ENCODE peak calls at places on chromosomes 1 and 21, in five cellular contexts. V is iPS DF 6.9; O is OCI-LY7; Z is AG10803; D is CD4-positive, CD25-positive, alpha-beta regulatory T cell. R is an unnamed sample.

GRCh38 chr1:26096471-26096870 is 15.2 kb upstream of the PDIK1L start:
- DNase-seq in D (no peak), Z (no peak), V (no peak), O (no peak), R (no peak)

GRCh38 chr1:184615301-184615700 is 139.4 kb downstream of the EDEM3 start:
- DNase-seq in O (no peak), V (no peak), D (no peak), Z (no peak), R (peak)

GRCh38 chr1:3178279-3178678 is 109.3 kb downstream of the PRDM16 start:
- DNase-seq in V (no peak), D (no peak), Z (no peak), O (no peak), R (no peak)

GRCh38 chr1:172698224-172698623 is 39.3 kb downstream of the FASLG start:
- DNase-seq in Z (no peak), D (peak), V (no peak), O (no peak), R (no peak)

GRCh38 chr1:182602945-182603645 is 1.1 kb downstream of the RGS16 start:
- DNase-seq in Z (peak), D (peak), O (peak), V (no peak), R (no peak)

GRCh38 chr1:76944942-76945341 is 77.7 kb downstream of the ST6GALNAC5 start:
- DNase-seq in V (no peak), O (no peak), D (no peak), Z (no peak), R (no peak)

GRCh38 chr1:214808845-214809460 is 206.0 kb downstream of the CENPF start:
- DNase-seq in D (no peak), Z (peak), V (no peak), O (no peak), R (peak)

GRCh38 chr1:48028218-48028804 is 31.1 kb upstream of the TRABD2B start:
- DNase-seq in V (no peak), D (no peak), Z (no peak), O (no peak), R (no peak)

GRCh38 chr1:207993477-207994445 is 82.8 kb upstream of the CD34 start:
- DNase-seq in V (peak), D (peak), Z (no peak), O (peak), R (peak)

GRCh38 chr21:46486481-46487000 is 27.9 kb downstream of the DIP2A start:
- DNase-seq in Z (peak), D (no peak), O (no peak), V (no peak), R (no peak)

GRCh38 chr1:6367381-6368007 is 26.1 kb downstream of the ACOT7 start:
- DNase-seq in Z (no peak), V (no peak), D (no peak), O (no peak), R (no peak)

GRCh38 chr1:94055459-94056122 is 65.4 kb downstream of the ABCA4 start:
- DNase-seq in Z (peak), V (no peak), O (no peak), D (no peak), R (no peak)

GRCh38 chr1:59243544-59243943 is 53.4 kb upstream of the FGGY start:
- DNase-seq in O (no peak), Z (no peak), D (no peak), V (no peak), R (no peak)

GRCh38 chr1:204286841-204287387 is 72.8 kb downstream of the PLEKHA6 start:
- DNase-seq in Z (no peak), V (no peak), O (peak), D (peak), R (peak)

GRCh38 chr1:148353461-148354283 is 129.4 kb downstream of the PPIAL4G start:
- DNase-seq in V (peak), O (no peak), D (no peak), Z (peak), R (peak)

GRCh38 chr21:36330904-36331303 is 10.9 kb downstream of the MORC3 start:
- DNase-seq in Z (peak), V (no peak), D (peak), O (peak), R (peak)

GRCh38 chr1:12372180-12372579 is 142.3 kb downstream of the VPS13D start:
- DNase-seq in O (no peak), D (no peak), Z (no peak), V (no peak), R (no peak)

GRCh38 chr1:65020774-65021173 is 54.4 kb upstream of the JAK1 start:
- DNase-seq in V (no peak), D (no peak), O (no peak), Z (no peak), R (peak)

GRCh38 chr1:203037509-203038190 is 11.4 kb downstream of the PPFIA4 start:
- DNase-seq in Z (no peak), V (no peak), D (no peak), O (no peak), R (no peak)

GRCh38 chr1:17653728-17654351 is 101.3 kb upstream of the ACTL8 start:
- DNase-seq in Z (peak), O (peak), D (no peak), V (no peak), R (peak)

GRCh38 chr1:12053752-12054548 is 9.2 kb upstream of the TNFRSF8 start:
- DNase-seq in Z (no peak), O (no peak), D (no peak), V (no peak), R (no peak)

GRCh38 chr1:146049436-146049835 is 27.9 kb upstream of the HJV start:
- DNase-seq in D (no peak), V (no peak), Z (no peak), O (no peak), R (no peak)

GRCh38 chr1:98336472-98337118 is 324.9 kb upstream of the SNX7 start:
- DNase-seq in D (no peak), V (no peak), Z (no peak), O (no peak), R (no peak)

GRCh38 chr1:2982615-2983318 is 38.5 kb upstream of the ACTRT2 start:
- DNase-seq in O (no peak), V (no peak), Z (no peak), D (no peak), R (no peak)

GRCh38 chr1:12460911-12461621 is 156.9 kb downstream of the DHRS3 start:
- DNase-seq in V (no peak), O (no peak), D (no peak), Z (peak), R (no peak)

GRCh38 chr1:116697892-116698595 is 30.5 kb upstream of the IGSF3 start:
- DNase-seq in Z (no peak), O (no peak), V (no peak), D (no peak), R (no peak)

GRCh38 chr21:45406801-45407628 is 2.0 kb downstream of the COL18A1 start:
- DNase-seq in V (peak), O (peak), Z (no peak), D (no peak), R (no peak)

GRCh38 chr1:59714219-59714618 is 100.5 kb upstream of the HOOK1 start:
- DNase-seq in Z (no peak), V (no peak), D (no peak), O (no peak), R (no peak)

GRCh38 chr1:241157435-241157834 is 199.6 kb downstream of the RGS7 start:
- DNase-seq in O (no peak), D (no peak), V (no peak), Z (no peak), R (no peak)

GRCh38 chr1:220806408-220806807 is 19.7 kb downstream of the MTARC1 start:
- DNase-seq in Z (no peak), O (no peak), V (no peak), D (no peak), R (no peak)

GRCh38 chr1:220807726-220808125 is 21.0 kb downstream of the MTARC1 start:
- DNase-seq in V (no peak), Z (no peak), O (no peak), D (no peak), R (no peak)

GRCh38 chr1:220800262-220800661 is 13.5 kb downstream of the MTARC1 start:
- DNase-seq in V (no peak), O (no peak), D (no peak), Z (no peak), R (no peak)

GRCh38 chr1:220804202-220804586 is 17.5 kb downstream of the MTARC1 start:
- DNase-seq in D (no peak), Z (no peak), V (no peak), O (no peak), R (no peak)

DNA sequence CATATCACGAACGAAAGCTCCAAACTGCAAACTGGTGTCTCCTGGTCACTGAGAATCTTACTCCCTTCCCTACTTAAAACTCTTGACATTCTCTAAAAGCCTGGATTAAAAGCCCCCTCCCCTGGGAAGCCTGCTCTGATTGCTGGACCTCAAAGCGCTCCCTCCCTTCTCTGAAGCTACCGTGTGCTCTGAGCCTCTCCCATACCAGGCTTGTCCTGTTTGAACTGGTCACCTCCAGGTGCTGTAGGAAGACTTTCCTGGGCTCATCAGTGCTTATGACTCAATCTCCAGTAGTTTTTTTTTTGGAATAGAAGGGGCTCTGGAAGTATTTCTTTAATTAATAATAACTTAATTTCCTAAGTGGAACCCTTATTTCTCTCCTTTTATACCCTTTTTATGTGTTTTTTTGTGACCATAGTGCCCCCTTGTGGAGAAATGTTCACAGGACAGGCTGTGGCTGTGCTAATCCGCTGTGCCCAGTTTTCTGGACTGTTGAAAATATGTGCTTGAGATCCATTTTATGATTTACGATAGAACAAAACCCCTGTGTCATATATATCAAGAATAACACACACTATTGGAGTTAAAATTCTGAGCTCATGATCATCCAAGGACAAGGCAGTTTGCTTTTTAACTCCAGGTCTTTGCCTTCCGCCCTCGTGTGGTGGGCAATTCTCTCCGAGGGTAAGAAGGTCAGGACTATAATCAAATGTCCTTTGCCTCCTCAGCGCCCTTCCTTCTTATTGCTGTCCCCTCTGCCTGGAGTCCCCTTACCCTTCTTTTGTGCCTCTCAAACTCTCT is 16.9 kb downstream of the MTARC1 start:
- DNase-seq in Z (peak), O (peak), V (no peak), D (peak), R (peak)
- H3K4me3 ChIP-seq in Z (no peak), O (no peak), V (no peak), D (no peak), R (no peak)

GRCh38 chr21:34636961-34637360 is 22.0 kb upstream of the RCAN1 start:
- DNase-seq in V (no peak), D (no peak), O (no peak), Z (no peak), R (no peak)
- H3K4me3 ChIP-seq in V (no peak), D (no peak), O (no peak), Z (no peak), R (no peak)

GRCh38 chr1:223702735-223703667 is 9.3 kb upstream of the CAPN2 start:
- DNase-seq in V (no peak), Z (peak), O (no peak), D (no peak), R (no peak)
- H3K4me3 ChIP-seq in V (no peak), Z (peak), O (no peak), D (no peak), R (no peak)

DNA sequence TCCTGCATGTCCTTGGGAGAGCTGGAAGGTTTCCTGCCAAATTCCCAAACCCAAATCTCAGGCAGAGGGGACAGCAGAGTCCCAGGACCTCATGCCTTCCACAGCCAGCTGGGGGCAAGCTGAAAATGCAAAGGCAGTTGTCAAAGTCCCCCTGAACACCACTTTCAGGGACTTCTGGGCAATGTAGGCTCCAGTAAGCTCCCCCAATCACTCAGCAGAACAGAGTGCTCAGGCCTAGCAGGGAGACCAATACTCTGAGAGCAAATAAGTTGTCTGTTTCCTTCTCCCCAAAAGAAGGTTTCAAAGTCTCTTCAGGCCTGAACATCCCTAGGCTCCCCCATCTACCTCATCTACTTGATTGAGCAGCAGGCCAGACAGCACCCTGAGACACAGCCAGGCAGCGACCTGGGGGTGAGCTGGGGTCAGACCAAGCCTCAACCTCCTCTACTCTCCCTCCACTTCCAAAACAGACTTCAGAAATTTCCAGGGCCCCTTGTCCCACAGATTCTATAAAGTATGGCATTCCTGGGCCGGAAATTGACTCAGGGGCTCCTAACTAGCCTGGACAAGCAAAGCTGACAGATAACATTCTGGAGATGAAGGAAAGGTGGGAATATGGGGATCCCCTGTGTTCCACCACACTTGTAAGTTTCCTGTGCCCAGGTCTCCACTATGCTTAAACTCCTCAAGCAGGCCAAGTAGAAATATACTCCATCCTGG is 1.9 kb downstream of the SLC9A1 start:
- DNase-seq in Z (no peak), V (no peak), D (no peak), O (no peak), R (no peak)
- H3K4me3 ChIP-seq in Z (peak), V (no peak), D (peak), O (peak), R (peak)

DNA sequence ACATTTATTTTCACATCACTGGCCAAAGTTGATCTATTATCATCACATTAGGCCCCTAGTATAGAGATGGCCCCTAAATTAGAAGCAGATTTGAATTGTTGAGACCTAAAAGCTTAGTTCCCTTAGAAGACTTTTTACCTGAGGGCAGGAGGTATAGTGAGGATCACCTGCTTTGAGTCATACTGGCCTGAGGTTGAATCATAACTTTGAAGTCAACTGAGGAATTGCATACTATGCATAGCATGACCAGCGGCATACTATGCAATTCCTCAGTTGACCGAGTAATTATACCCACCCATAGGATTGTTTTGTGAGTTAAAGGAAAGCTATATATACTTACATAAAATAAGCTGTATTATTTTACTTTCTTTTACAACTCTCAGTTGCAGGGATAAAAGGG is 50.3 kb upstream of the DPH5 start:
- DNase-seq in D (no peak), Z (no peak), V (no peak), O (no peak), R (no peak)
- H3K4me3 ChIP-seq in D (no peak), Z (no peak), V (no peak), O (no peak), R (no peak)

DNA sequence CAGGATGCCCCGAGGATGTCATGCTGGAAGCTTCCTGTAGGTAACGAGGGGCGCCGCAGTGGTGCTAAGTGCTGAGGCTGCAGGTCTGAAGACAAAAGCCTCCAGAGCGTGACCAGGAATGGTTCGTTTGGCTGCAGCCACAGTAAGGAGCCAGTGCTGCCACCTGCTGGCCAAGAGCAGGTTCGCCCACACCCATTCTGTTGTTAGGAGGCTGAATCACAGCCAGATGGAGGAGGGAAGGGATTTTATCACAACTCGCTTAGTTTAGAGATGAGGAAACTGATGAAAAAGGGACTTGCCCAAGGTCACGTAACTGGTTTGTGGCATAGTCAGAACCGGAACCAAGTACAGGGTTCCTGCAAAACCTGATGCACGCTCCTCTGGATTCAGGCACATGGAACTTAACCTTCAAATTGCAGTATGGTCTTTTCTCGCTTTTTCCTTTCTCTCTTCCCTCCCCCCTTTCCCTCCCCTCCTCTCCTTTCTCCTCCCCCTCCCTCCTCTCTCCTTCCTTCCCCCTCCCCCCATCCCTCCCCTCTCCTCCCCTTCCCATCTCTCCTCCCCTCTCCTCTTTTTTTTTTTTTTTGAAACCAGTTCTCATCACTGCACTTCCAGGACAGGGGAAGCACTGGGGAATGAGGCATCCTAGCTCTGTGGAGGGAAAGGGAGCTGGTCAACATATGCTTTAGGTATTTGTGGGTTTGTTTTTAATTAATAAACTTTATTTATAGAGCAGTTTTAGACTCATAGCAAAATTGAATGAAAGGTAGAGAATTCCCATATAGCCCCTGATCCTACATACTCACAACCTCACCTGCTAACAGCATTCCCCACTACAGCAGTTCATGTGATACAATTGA is 81.8 kb downstream of the MPZL1 start:
- DNase-seq in D (peak), Z (peak), V (peak), O (peak), R (peak)
- H3K4me3 ChIP-seq in D (peak), Z (no peak), V (no peak), O (no peak), R (no peak)

GRCh38 chr1:61186753-61187152 is 104.4 kb downstream of the NFIA start:
- DNase-seq in V (no peak), Z (peak), D (no peak), O (no peak), R (no peak)

GRCh38 chr1:61184714-61185106 is 102.3 kb downstream of the NFIA start:
- DNase-seq in O (no peak), D (no peak), V (no peak), Z (no peak), R (no peak)

GRCh38 chr1:61183471-61184034 is 101.2 kb downstream of the NFIA start:
- DNase-seq in O (no peak), V (no peak), D (no peak), Z (peak), R (peak)

GRCh38 chr1:61182049-61182448 is 99.7 kb downstream of the NFIA start:
- DNase-seq in D (no peak), Z (peak), O (no peak), V (no peak), R (peak)

GRCh38 chr1:61184035-61184713 is 101.8 kb downstream of the NFIA start:
- DNase-seq in Z (peak), D (no peak), V (no peak), O (no peak), R (peak)
- H3K4me3 ChIP-seq in Z (peak), D (no peak), V (no peak), O (no peak), R (peak)

GRCh38 chr1:201419241-201419640 is 2.3 kb downstream of the TNNI1 start:
- DNase-seq in Z (no peak), V (no peak), O (no peak), D (no peak), R (no peak)
- H3K4me3 ChIP-seq in Z (no peak), V (no peak), O (no peak), D (no peak), R (no peak)

DNA sequence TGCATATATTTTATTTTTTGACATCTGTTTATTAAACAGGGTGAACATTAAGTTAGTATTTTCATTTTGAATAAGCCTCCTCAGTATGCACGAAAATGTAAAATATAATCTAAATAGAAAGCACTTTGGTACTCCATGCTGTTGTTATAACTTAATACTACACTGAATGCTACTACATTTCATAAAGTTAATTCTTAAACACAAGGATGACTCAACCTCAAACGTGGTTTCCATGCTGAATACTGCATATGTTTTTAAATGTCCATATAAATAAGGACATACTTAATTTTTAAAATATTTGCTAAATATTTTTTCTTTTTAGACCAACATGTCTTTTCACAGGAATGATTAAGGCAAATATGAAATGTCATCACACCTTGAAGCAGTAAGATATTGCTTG is 83.9 kb downstream of the USP24 start:
- DNase-seq in V (no peak), Z (no peak), D (no peak), O (no peak), R (no peak)
- H3K4me3 ChIP-seq in V (no peak), Z (no peak), D (no peak), O (no peak), R (no peak)